ENCODE peak calls at places on chromosomes 2 and 18, in six cellular contexts. X, Q, J, N, R and E are unnamed samples.

GRCh38 chr2:205708231-205708631 is 25.9 kb downstream of the NRP2 start:
- DNase-seq in Q (no peak), N (no peak), J (no peak), R (peak), X (no peak), E (no peak)

GRCh38 chr2:234615643-234616356 is 118.9 kb upstream of the ARL4C start:
- DNase-seq in J (no peak), X (no peak), N (no peak), Q (no peak), R (no peak), E (no peak)

GRCh38 chr2:112137516-112138142 is 556 bp upstream of the FBLN7 start:
- DNase-seq in N (no peak), R (no peak), Q (no peak), X (no peak), J (no peak), E (no peak)

GRCh38 chr2:150907466-150907865 is 354.2 kb downstream of the RBM43 start:
- DNase-seq in R (no peak), N (no peak), X (no peak), Q (no peak), J (no peak), E (no peak)

GRCh38 chr18:39711701-39712100 is 2146.1 kb upstream of the CELF4 start:
- DNase-seq in Q (no peak), J (no peak), R (no peak), N (no peak), X (no peak), E (no peak)

GRCh38 chr18:4450065-4450676 is 4.9 kb downstream of the DLGAP1 start:
- DNase-seq in Q (no peak), X (no peak), J (no peak), N (no peak), R (no peak), E (no peak)

GRCh38 chr2:1750935-1751767 is 6.8 kb upstream of the PXDN start:
- DNase-seq in Q (peak), J (peak), N (peak), R (peak), X (peak), E (no peak)

GRCh38 chr2:11175293-11175795 is 20.1 kb downstream of the SLC66A3 start:
- DNase-seq in N (no peak), X (no peak), R (no peak), J (no peak), Q (no peak), E (no peak)

GRCh38 chr18:64119916-64120315 is 29.0 kb downstream of the LINC00305 start:
- DNase-seq in Q (no peak), J (peak), N (no peak), X (no peak), R (peak), E (no peak)

GRCh38 chr2:147549054-147549453 is 295.8 kb upstream of the ACVR2A start:
- DNase-seq in Q (no peak), N (no peak), R (no peak), X (no peak), J (no peak), E (no peak)

GRCh38 chr2:23427350-23427749 is 42.4 kb downstream of the KLHL29 start:
- DNase-seq in R (no peak), J (no peak), N (peak), X (no peak), Q (no peak), E (no peak)

GRCh38 chr2:60463249-60463648 is 90.2 kb downstream of the BCL11A start:
- DNase-seq in N (no peak), R (no peak), Q (no peak), X (no peak), J (no peak), E (no peak)

GRCh38 chr2:20224716-20225293 is at the start of gene SDC1:
- DNase-seq in Q (peak), J (peak), X (no peak), R (peak), N (peak), E (peak)

GRCh38 chr2:3535794-3536681 is 16.7 kb upstream of the ADI1 start:
- DNase-seq in R (peak), N (peak), Q (no peak), X (no peak), J (no peak), E (peak)

GRCh38 chr2:178205853-178206516 is 11.7 kb downstream of the OSBPL6 start:
- DNase-seq in J (no peak), X (no peak), Q (no peak), R (no peak), N (no peak), E (no peak)

GRCh38 chr2:217710218-217710565 is 292.6 kb downstream of the TNS1 start:
- DNase-seq in X (no peak), R (no peak), Q (no peak), J (no peak), N (no peak), E (no peak)

GRCh38 chr2:112680666-112681101 is 34.9 kb downstream of the SLC20A1 start:
- DNase-seq in Q (no peak), J (no peak), N (no peak), R (no peak), X (no peak), E (peak)

GRCh38 chr2:122273785-122274419 is 518.5 kb downstream of the TSN start:
- DNase-seq in R (no peak), N (no peak), J (no peak), Q (no peak), X (no peak), E (no peak)

GRCh38 chr2:205629021-205629817 is 53.1 kb upstream of the NRP2 start:
- DNase-seq in R (no peak), J (peak), Q (no peak), X (no peak), N (no peak), E (no peak)

GRCh38 chr18:13603304-13604019 is 122.9 kb downstream of the FAM210A start:
- DNase-seq in Q (no peak), R (no peak), J (no peak), X (no peak), N (peak), E (no peak)

GRCh38 chr2:52934354-52934898 is 833.2 kb upstream of the CHAC2 start:
- DNase-seq in Q (no peak), J (no peak), X (no peak), N (no peak), R (peak), E (no peak)

GRCh38 chr18:45423664-45424063 is 191.6 kb upstream of the SLC14A2 start:
- DNase-seq in Q (no peak), R (no peak), J (peak), X (no peak), N (no peak), E (no peak)

GRCh38 chr2:54508521-54508920 is 52.4 kb downstream of the SPTBN1 start:
- DNase-seq in Q (no peak), N (no peak), R (no peak), J (no peak), X (no peak), E (no peak)

GRCh38 chr2:110852541-110853263 is 120.3 kb downstream of the ACOXL start:
- DNase-seq in X (peak), R (no peak), N (no peak), Q (no peak), J (no peak), E (no peak)

GRCh38 chr18:6414118-6414722 is 491 bp downstream of the L3MBTL4 start:
- DNase-seq in X (peak), J (no peak), Q (peak), R (no peak), N (peak), E (peak)

GRCh38 chr18:22550861-22551260 is 133.1 kb upstream of the CTAGE1 start:
- DNase-seq in J (no peak), X (no peak), Q (no peak), R (no peak), N (no peak), E (no peak)

GRCh38 chr2:182499706-182500470 is 73.1 kb upstream of the PDE1A start:
- DNase-seq in J (no peak), N (no peak), Q (no peak), R (no peak), X (no peak), E (no peak)

GRCh38 chr2:83368916-83369315 is 1090.2 kb downstream of the SUCLG1 start:
- DNase-seq in N (no peak), R (peak), J (no peak), X (no peak), Q (no peak), E (no peak)

GRCh38 chr2:178522950-178523595 is 42.8 kb downstream of the PLEKHA3 start:
- DNase-seq in J (peak), Q (peak), X (peak), N (peak), R (peak), E (peak)

GRCh38 chr2:180614776-180615175 is 365.6 kb upstream of the UBE2E3 start:
- DNase-seq in N (no peak), R (no peak), Q (no peak), J (no peak), X (no peak), E (no peak)

GRCh38 chr2:179768765-179769164 is 92.6 kb downstream of the ZNF385B start:
- DNase-seq in N (no peak), R (peak), J (no peak), X (no peak), Q (no peak), E (no peak)

GRCh38 chr2:152051373-152051893 is 47.4 kb downstream of the CACNB4 start:
- DNase-seq in N (no peak), X (no peak), J (no peak), Q (no peak), R (no peak), E (no peak)

GRCh38 chr2:207867075-207867474 is 97.4 kb upstream of the FZD5 start:
- DNase-seq in N (no peak), X (no peak), J (no peak), R (no peak), Q (no peak), E (no peak)

GRCh38 chr2:199975297-199975895 is 20.0 kb downstream of the MAIP1 start:
- DNase-seq in Q (no peak), R (no peak), N (no peak), J (no peak), X (no peak), E (no peak)

GRCh38 chr2:160650196-160651108 is 156.8 kb upstream of the RBMS1 start:
- DNase-seq in Q (no peak), J (no peak), X (no peak), R (peak), N (no peak), E (no peak)

GRCh38 chr2:120775801-120776589 is 40.3 kb downstream of the GLI2 start:
- DNase-seq in Q (no peak), J (no peak), R (no peak), X (no peak), N (no peak), E (peak)

GRCh38 chr2:9178905-9179571 is 27.6 kb upstream of the ASAP2 start:
- DNase-seq in X (no peak), R (peak), N (no peak), J (peak), Q (no peak), E (no peak)